ENCODE peak calls at places on chromosomes 2 and 18, in eight cellular contexts. One of them, this sample, is unnamed.

GRCh38 chr18:13454363-13455150 is 236.0 kb downstream of the LDLRAD4 start:
- DNase-seq in RCC 7860: no peak
- DNase-seq in NCI-H2029 treated with DMSO at 0.1 percent for 48 hours: no peak
- DNase-seq in astrocyte: no peak
- DNase-seq in caudate nucleus: no peak
- DNase-seq in neural crest cell: no peak
- DNase-seq in psoas muscle: no peak
- DNase-seq in activated naive CD8-positive, alpha-beta T cell treated with anti-CD3 and anti-CD28 coated beads, Interleukin-2, amount 50 U/mL, for 16 hours: no peak
- DNase-seq in this sample: no peak

GRCh38 chr2:155412599-155412998 is 714.1 kb downstream of the KCNJ3 start:
- DNase-seq in NCI-H2029 treated with DMSO at 0.1 percent for 48 hours: no peak
- DNase-seq in neural crest cell: no peak
- DNase-seq in RCC 7860: no peak
- DNase-seq in psoas muscle: no peak
- DNase-seq in caudate nucleus: no peak
- DNase-seq in activated naive CD8-positive, alpha-beta T cell treated with anti-CD3 and anti-CD28 coated beads, Interleukin-2, amount 50 U/mL, for 16 hours: no peak
- DNase-seq in astrocyte: no peak
- DNase-seq in this sample: no peak

GRCh38 chr2:191866675-191867506 is 20.0 kb upstream of the CAVIN2 start:
- DNase-seq in activated naive CD8-positive, alpha-beta T cell treated with anti-CD3 and anti-CD28 coated beads, Interleukin-2, amount 50 U/mL, for 16 hours: no peak
- DNase-seq in NCI-H2029 treated with DMSO at 0.1 percent for 48 hours: no peak
- DNase-seq in neural crest cell: no peak
- DNase-seq in psoas muscle: no peak
- DNase-seq in RCC 7860: peak
- DNase-seq in caudate nucleus: no peak
- DNase-seq in astrocyte: peak
- DNase-seq in this sample: peak

GRCh38 chr2:177242136-177242987 is 22.2 kb downstream of the NFE2L2 start:
- DNase-seq in astrocyte: peak
- DNase-seq in neural crest cell: no peak
- DNase-seq in activated naive CD8-positive, alpha-beta T cell treated with anti-CD3 and anti-CD28 coated beads, Interleukin-2, amount 50 U/mL, for 16 hours: no peak
- DNase-seq in RCC 7860: peak
- DNase-seq in psoas muscle: no peak
- DNase-seq in NCI-H2029 treated with DMSO at 0.1 percent for 48 hours: peak
- DNase-seq in caudate nucleus: no peak
- DNase-seq in this sample: peak

GRCh38 chr2:38037757-38038615 is 38.0 kb downstream of the CYP1B1 start:
- DNase-seq in activated naive CD8-positive, alpha-beta T cell treated with anti-CD3 and anti-CD28 coated beads, Interleukin-2, amount 50 U/mL, for 16 hours: no peak
- DNase-seq in astrocyte: peak
- DNase-seq in psoas muscle: peak
- DNase-seq in caudate nucleus: peak
- DNase-seq in NCI-H2029 treated with DMSO at 0.1 percent for 48 hours: no peak
- DNase-seq in RCC 7860: peak
- DNase-seq in neural crest cell: no peak
- DNase-seq in this sample: peak

GRCh38 chr2:35871672-35872071 is 483.9 kb upstream of the CRIM1 start:
- DNase-seq in NCI-H2029 treated with DMSO at 0.1 percent for 48 hours: no peak
- DNase-seq in activated naive CD8-positive, alpha-beta T cell treated with anti-CD3 and anti-CD28 coated beads, Interleukin-2, amount 50 U/mL, for 16 hours: no peak
- DNase-seq in neural crest cell: no peak
- DNase-seq in caudate nucleus: no peak
- DNase-seq in psoas muscle: no peak
- DNase-seq in RCC 7860: no peak
- DNase-seq in astrocyte: no peak
- DNase-seq in this sample: no peak

GRCh38 chr2:39685135-39685534 is 19.4 kb downstream of the TMEM178A start:
- DNase-seq in neural crest cell: no peak
- DNase-seq in RCC 7860: no peak
- DNase-seq in caudate nucleus: no peak
- DNase-seq in psoas muscle: no peak
- DNase-seq in activated naive CD8-positive, alpha-beta T cell treated with anti-CD3 and anti-CD28 coated beads, Interleukin-2, amount 50 U/mL, for 16 hours: no peak
- DNase-seq in astrocyte: no peak
- DNase-seq in NCI-H2029 treated with DMSO at 0.1 percent for 48 hours: no peak
- DNase-seq in this sample: no peak

GRCh38 chr2:555164-555922 is 121.9 kb downstream of the TMEM18 start:
- DNase-seq in psoas muscle: no peak
- DNase-seq in caudate nucleus: no peak
- DNase-seq in RCC 7860: no peak
- DNase-seq in activated naive CD8-positive, alpha-beta T cell treated with anti-CD3 and anti-CD28 coated beads, Interleukin-2, amount 50 U/mL, for 16 hours: no peak
- DNase-seq in astrocyte: no peak
- DNase-seq in NCI-H2029 treated with DMSO at 0.1 percent for 48 hours: peak
- DNase-seq in neural crest cell: no peak
- DNase-seq in this sample: no peak

GRCh38 chr2:26590960-26591618 is 50.1 kb downstream of the CIB4 start:
- DNase-seq in RCC 7860: no peak
- DNase-seq in caudate nucleus: no peak
- DNase-seq in psoas muscle: peak
- DNase-seq in NCI-H2029 treated with DMSO at 0.1 percent for 48 hours: no peak
- DNase-seq in astrocyte: no peak
- DNase-seq in activated naive CD8-positive, alpha-beta T cell treated with anti-CD3 and anti-CD28 coated beads, Interleukin-2, amount 50 U/mL, for 16 hours: no peak
- DNase-seq in neural crest cell: no peak
- DNase-seq in this sample: no peak

GRCh38 chr2:128690431-128690830 is 371.8 kb upstream of the HS6ST1 start:
- DNase-seq in astrocyte: no peak
- DNase-seq in caudate nucleus: no peak
- DNase-seq in activated naive CD8-positive, alpha-beta T cell treated with anti-CD3 and anti-CD28 coated beads, Interleukin-2, amount 50 U/mL, for 16 hours: no peak
- DNase-seq in RCC 7860: no peak
- DNase-seq in NCI-H2029 treated with DMSO at 0.1 percent for 48 hours: peak
- DNase-seq in neural crest cell: no peak
- DNase-seq in psoas muscle: no peak
- DNase-seq in this sample: no peak

GRCh38 chr18:2104620-2105462 is 466.5 kb downstream of the METTL4 start:
- DNase-seq in RCC 7860: no peak
- DNase-seq in neural crest cell: peak
- DNase-seq in astrocyte: peak
- DNase-seq in NCI-H2029 treated with DMSO at 0.1 percent for 48 hours: peak
- DNase-seq in activated naive CD8-positive, alpha-beta T cell treated with anti-CD3 and anti-CD28 coated beads, Interleukin-2, amount 50 U/mL, for 16 hours: no peak
- DNase-seq in psoas muscle: no peak
- DNase-seq in caudate nucleus: peak
- DNase-seq in this sample: peak